ENCODE peak calls at places on chromosome 1, in six cellular contexts. One of them, this sample, is unnamed. For H3K4me1, the result is how much of the 10 kb centered on the place peaks cover.

GRCh38 chr1:174112489-174113162 is 46.7 kb upstream of the RABGAP1L start:
- DNase-seq in MM.1S: no peak
- DNase-seq in K562: no peak
- DNase-seq in fibroblast of lung: no peak
- DNase-seq in uterus: no peak
- DNase-seq in tibial nerve: no peak
- DNase-seq in this sample: no peak

GRCh38 chr1:162892916-162893714 is 32.1 kb upstream of the CCDC190 start:
- DNase-seq in K562: no peak
- DNase-seq in tibial nerve: no peak
- DNase-seq in fibroblast of lung: no peak
- DNase-seq in MM.1S: no peak
- DNase-seq in uterus: no peak
- DNase-seq in this sample: no peak

GRCh38 chr1:30048905-30049304 is 674.5 kb downstream of the MATN1 start:
- DNase-seq in fibroblast of lung: no peak
- DNase-seq in tibial nerve: no peak
- DNase-seq in MM.1S: no peak
- DNase-seq in uterus: no peak
- DNase-seq in K562: no peak
- DNase-seq in this sample: no peak

GRCh38 chr1:180623579-180624347 is 8.1 kb upstream of the XPR1 start:
- DNase-seq in fibroblast of lung: peak
- DNase-seq in uterus: no peak
- DNase-seq in K562: no peak
- DNase-seq in MM.1S: no peak
- DNase-seq in tibial nerve: no peak
- DNase-seq in this sample: no peak

GRCh38 chr1:172751668-172752067 is 92.8 kb downstream of the FASLG start:
- DNase-seq in MM.1S: no peak
- DNase-seq in uterus: no peak
- DNase-seq in tibial nerve: no peak
- DNase-seq in fibroblast of lung: no peak
- DNase-seq in K562: no peak
- DNase-seq in this sample: no peak

GRCh38 chr1:101283443-101283842 is 46.6 kb downstream of the S1PR1 start:
- DNase-seq in fibroblast of lung: no peak
- DNase-seq in tibial nerve: no peak
- DNase-seq in K562: peak
- DNase-seq in uterus: no peak
- DNase-seq in MM.1S: no peak
- DNase-seq in this sample: no peak

GRCh38 chr1:77832889-77833288 is 53.4 kb downstream of the MIGA1 start:
- DNase-seq in fibroblast of lung: peak
- DNase-seq in K562: peak
- DNase-seq in tibial nerve: no peak
- DNase-seq in MM.1S: no peak
- DNase-seq in uterus: no peak
- DNase-seq in this sample: no peak

GRCh38 chr1:93740601-93741031 is 59.0 kb upstream of the BCAR3 start:
- DNase-seq in tibial nerve: no peak
- DNase-seq in fibroblast of lung: no peak
- DNase-seq in K562: no peak
- DNase-seq in uterus: no peak
- DNase-seq in MM.1S: no peak
- DNase-seq in this sample: no peak

GRCh38 chr1:7267493-7267892 is 482.2 kb downstream of the CAMTA1 start:
- DNase-seq in MM.1S: no peak
- DNase-seq in K562: no peak
- DNase-seq in fibroblast of lung: peak
- DNase-seq in uterus: no peak
- DNase-seq in tibial nerve: no peak
- DNase-seq in this sample: no peak

DNA sequence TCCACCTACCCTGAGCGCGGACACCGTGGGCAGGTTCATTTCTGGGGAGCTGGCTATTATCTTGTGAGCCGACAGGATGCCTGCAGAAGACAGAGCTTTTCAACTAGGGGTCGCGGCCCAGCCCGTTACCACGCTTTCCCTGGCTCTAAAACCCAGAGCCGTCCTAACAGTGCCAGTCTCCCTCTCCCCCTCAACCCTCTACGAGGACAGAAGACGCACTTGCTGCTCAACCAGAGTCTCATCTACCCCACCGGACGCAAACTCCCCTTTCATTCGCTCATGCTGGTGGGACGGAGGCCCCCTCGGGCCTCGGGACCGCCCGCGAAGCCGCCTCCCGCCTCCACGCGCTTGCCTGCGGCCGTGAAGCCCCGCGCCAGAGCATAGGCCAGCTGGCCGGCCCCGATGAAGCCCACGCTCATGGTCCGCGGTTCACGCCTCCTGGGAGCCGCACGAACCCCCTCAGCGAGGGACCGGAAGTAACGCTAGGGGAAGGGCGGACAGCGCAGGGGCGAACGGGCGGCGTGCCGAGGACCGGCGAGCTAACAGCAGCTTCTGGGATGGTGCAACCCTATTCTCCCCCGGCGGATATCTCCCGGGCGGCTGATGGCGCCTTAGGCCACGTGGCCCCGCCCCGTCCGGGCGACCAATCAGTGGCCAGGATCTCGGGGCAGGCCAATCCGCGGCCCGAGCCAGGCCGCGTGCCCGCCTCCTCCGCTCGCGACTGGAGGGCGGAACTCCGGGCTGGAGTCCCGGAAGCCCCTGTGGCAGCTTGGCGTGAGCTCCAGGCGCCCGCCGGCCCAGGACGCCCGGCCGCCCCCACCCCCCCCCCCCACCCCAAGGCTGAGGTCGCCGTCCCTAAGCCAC is at the start of gene PYCR2:
- DNase-seq in tibial nerve: peak
- DNase-seq in uterus: peak
- DNase-seq in MM.1S: peak
- DNase-seq in fibroblast of lung: peak
- DNase-seq in K562: peak
- DNase-seq in this sample: peak
- H3K4me1 ChIP-seq in tibial nerve: under half
- H3K4me1 ChIP-seq in uterus: under half
- H3K4me1 ChIP-seq in MM.1S: under half
- H3K4me1 ChIP-seq in fibroblast of lung: under half
- H3K4me1 ChIP-seq in K562: under half
- H3K4me1 ChIP-seq in this sample: under half

GRCh38 chr1:232620356-232620841 is 9.5 kb downstream of the SIPA1L2 start:
- DNase-seq in uterus: peak
- DNase-seq in K562: no peak
- DNase-seq in MM.1S: no peak
- DNase-seq in tibial nerve: peak
- DNase-seq in fibroblast of lung: peak
- DNase-seq in this sample: no peak

GRCh38 chr1:232621050-232621449 is 8.9 kb downstream of the SIPA1L2 start:
- DNase-seq in K562: no peak
- DNase-seq in uterus: no peak
- DNase-seq in fibroblast of lung: no peak
- DNase-seq in MM.1S: no peak
- DNase-seq in tibial nerve: no peak
- DNase-seq in this sample: no peak

GRCh38 chr1:232622981-232623380 is 7.0 kb downstream of the SIPA1L2 start:
- DNase-seq in MM.1S: no peak
- DNase-seq in fibroblast of lung: no peak
- DNase-seq in uterus: no peak
- DNase-seq in K562: no peak
- DNase-seq in tibial nerve: no peak
- DNase-seq in this sample: no peak

GRCh38 chr1:232624892-232625291 is 5.0 kb downstream of the SIPA1L2 start:
- DNase-seq in uterus: no peak
- DNase-seq in K562: no peak
- DNase-seq in MM.1S: no peak
- DNase-seq in fibroblast of lung: no peak
- DNase-seq in tibial nerve: no peak
- DNase-seq in this sample: no peak

DNA sequence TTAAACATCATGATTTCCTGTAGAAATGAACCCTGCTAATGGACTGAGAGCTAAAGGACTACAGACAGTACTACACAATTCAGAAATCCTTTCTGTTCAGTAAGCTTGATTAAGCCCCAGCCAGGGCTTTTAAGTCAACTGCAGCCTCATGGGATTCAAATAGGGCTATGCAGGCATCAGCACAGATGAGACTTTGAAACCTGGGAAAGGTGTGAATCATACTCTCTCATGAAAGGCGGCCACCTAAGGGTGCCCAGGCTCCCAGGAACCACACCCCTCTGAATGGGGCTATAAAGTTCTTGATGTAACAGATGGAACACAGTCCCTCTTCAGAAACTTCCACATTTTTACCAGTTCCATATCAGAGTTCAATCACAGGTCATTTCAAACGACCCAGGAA is 7.6 kb downstream of the SIPA1L2 start:
- DNase-seq in uterus: no peak
- DNase-seq in K562: no peak
- DNase-seq in tibial nerve: no peak
- DNase-seq in fibroblast of lung: no peak
- DNase-seq in MM.1S: no peak
- DNase-seq in this sample: no peak
- H3K4me1 ChIP-seq in uterus: under half
- H3K4me1 ChIP-seq in K562: under half
- H3K4me1 ChIP-seq in tibial nerve: under half
- H3K4me1 ChIP-seq in fibroblast of lung: under half
- H3K4me1 ChIP-seq in MM.1S: under half
- H3K4me1 ChIP-seq in this sample: half or more

GRCh38 chr1:67711850-67712202 is 26.8 kb downstream of the GADD45A start:
- DNase-seq in uterus: no peak
- DNase-seq in MM.1S: no peak
- DNase-seq in tibial nerve: no peak
- DNase-seq in fibroblast of lung: no peak
- DNase-seq in K562: peak
- DNase-seq in this sample: no peak
- H3K4me1 ChIP-seq in uterus: under half
- H3K4me1 ChIP-seq in MM.1S: under half
- H3K4me1 ChIP-seq in tibial nerve: under half
- H3K4me1 ChIP-seq in fibroblast of lung: under half
- H3K4me1 ChIP-seq in K562: half or more
- H3K4me1 ChIP-seq in this sample: under half

GRCh38 chr1:46343705-46344104 is 3.1 kb downstream of the NSUN4 start:
- DNase-seq in MM.1S: no peak
- DNase-seq in fibroblast of lung: no peak
- DNase-seq in uterus: no peak
- DNase-seq in tibial nerve: no peak
- DNase-seq in K562: no peak
- DNase-seq in this sample: no peak
- H3K4me1 ChIP-seq in MM.1S: under half
- H3K4me1 ChIP-seq in fibroblast of lung: under half
- H3K4me1 ChIP-seq in uterus: under half
- H3K4me1 ChIP-seq in tibial nerve: under half
- H3K4me1 ChIP-seq in K562: under half
- H3K4me1 ChIP-seq in this sample: under half

GRCh38 chr1:33151115-33151514 is 30.7 kb downstream of the TRIM62 start:
- DNase-seq in fibroblast of lung: no peak
- DNase-seq in K562: no peak
- DNase-seq in MM.1S: no peak
- DNase-seq in tibial nerve: no peak
- DNase-seq in uterus: no peak
- DNase-seq in this sample: no peak
- H3K4me1 ChIP-seq in fibroblast of lung: under half
- H3K4me1 ChIP-seq in K562: under half
- H3K4me1 ChIP-seq in MM.1S: under half
- H3K4me1 ChIP-seq in tibial nerve: under half
- H3K4me1 ChIP-seq in uterus: under half
- H3K4me1 ChIP-seq in this sample: under half

GRCh38 chr1:26721669-26722355 is 26.0 kb downstream of the ARID1A start:
- DNase-seq in tibial nerve: no peak
- DNase-seq in uterus: no peak
- DNase-seq in MM.1S: peak
- DNase-seq in K562: peak
- DNase-seq in fibroblast of lung: peak
- DNase-seq in this sample: no peak

GRCh38 chr1:26724938-26725337 is 29.1 kb downstream of the ARID1A start:
- DNase-seq in K562: no peak
- DNase-seq in MM.1S: no peak
- DNase-seq in tibial nerve: no peak
- DNase-seq in uterus: no peak
- DNase-seq in fibroblast of lung: peak
- DNase-seq in this sample: no peak

GRCh38 chr1:26726784-26727183 is 31.0 kb downstream of the ARID1A start:
- DNase-seq in fibroblast of lung: no peak
- DNase-seq in uterus: no peak
- DNase-seq in K562: no peak
- DNase-seq in tibial nerve: no peak
- DNase-seq in MM.1S: no peak
- DNase-seq in this sample: no peak

GRCh38 chr1:26724118-26724517 is 28.3 kb downstream of the ARID1A start:
- DNase-seq in fibroblast of lung: no peak
- DNase-seq in tibial nerve: no peak
- DNase-seq in MM.1S: no peak
- DNase-seq in K562: no peak
- DNase-seq in uterus: no peak
- DNase-seq in this sample: no peak

GRCh38 chr1:26723013-26723991 is 27.5 kb downstream of the ARID1A start:
- DNase-seq in uterus: peak
- DNase-seq in fibroblast of lung: peak
- DNase-seq in K562: peak
- DNase-seq in MM.1S: peak
- DNase-seq in tibial nerve: peak
- DNase-seq in this sample: peak
- H3K4me1 ChIP-seq in uterus: under half
- H3K4me1 ChIP-seq in fibroblast of lung: under half
- H3K4me1 ChIP-seq in K562: half or more
- H3K4me1 ChIP-seq in MM.1S: half or more
- H3K4me1 ChIP-seq in tibial nerve: under half
- H3K4me1 ChIP-seq in this sample: half or more

GRCh38 chr1:116352349-116352813 is 20.7 kb upstream of the ATP1A1 start:
- DNase-seq in fibroblast of lung: no peak
- DNase-seq in K562: no peak
- DNase-seq in uterus: no peak
- DNase-seq in tibial nerve: no peak
- DNase-seq in MM.1S: no peak
- DNase-seq in this sample: no peak
- H3K4me1 ChIP-seq in fibroblast of lung: under half
- H3K4me1 ChIP-seq in K562: under half
- H3K4me1 ChIP-seq in uterus: under half
- H3K4me1 ChIP-seq in tibial nerve: under half
- H3K4me1 ChIP-seq in MM.1S: under half
- H3K4me1 ChIP-seq in this sample: under half

GRCh38 chr1:19426294-19427086 is 58.8 kb downstream of the CAPZB start:
- DNase-seq in fibroblast of lung: no peak
- DNase-seq in uterus: peak
- DNase-seq in tibial nerve: no peak
- DNase-seq in MM.1S: no peak
- DNase-seq in K562: no peak
- DNase-seq in this sample: no peak
- H3K4me1 ChIP-seq in fibroblast of lung: under half
- H3K4me1 ChIP-seq in uterus: under half
- H3K4me1 ChIP-seq in tibial nerve: under half
- H3K4me1 ChIP-seq in MM.1S: under half
- H3K4me1 ChIP-seq in K562: under half
- H3K4me1 ChIP-seq in this sample: half or more

GRCh38 chr1:150568567-150568966 is 10.8 kb downstream of the MCL1 start:
- DNase-seq in K562: no peak
- DNase-seq in fibroblast of lung: no peak
- DNase-seq in MM.1S: peak
- DNase-seq in tibial nerve: no peak
- DNase-seq in uterus: no peak
- DNase-seq in this sample: no peak
- H3K4me1 ChIP-seq in K562: under half
- H3K4me1 ChIP-seq in fibroblast of lung: under half
- H3K4me1 ChIP-seq in MM.1S: half or more
- H3K4me1 ChIP-seq in tibial nerve: under half
- H3K4me1 ChIP-seq in uterus: under half
- H3K4me1 ChIP-seq in this sample: half or more